ENCODE peak calls at places on chromosomes 11 and 22, in six cellular contexts. V is upper lobe of right lung, S is spleen, E is H9, Z is ovary, Q is adrenal gland. I is an unnamed sample.

GRCh38 chr22:19994851-19995610 is 21.6 kb downstream of the ARVCF start:
- DNase-seq in V (no peak), S (no peak), E (no peak), Z (no peak), Q (no peak), I (no peak)

GRCh38 chr11:94851864-94852581 is 83.9 kb downstream of the AMOTL1 start:
- DNase-seq in V (no peak), S (no peak), E (no peak), Z (no peak), Q (no peak), I (no peak)

GRCh38 chr22:20989323-20990138 is 7.4 kb downstream of the LZTR1 start:
- DNase-seq in V (no peak), S (no peak), E (no peak), Z (peak; percentile 60), Q (no peak), I (no peak)

GRCh38 chr22:20749453-20749852 is 24.5 kb upstream of the SERPIND1 start:
- DNase-seq in V (no peak), S (no peak), E (no peak), Z (no peak), Q (no peak), I (no peak)

GRCh38 chr11:57126766-57127400 is 54.9 kb upstream of the LRRC55 start:
- DNase-seq in V (no peak), S (no peak), E (no peak), Z (no peak), Q (no peak), I (no peak)

GRCh38 chr11:6129634-6130033 is 22.1 kb downstream of the OR56B4 start:
- DNase-seq in V (no peak), S (no peak), E (no peak), Z (no peak), Q (no peak), I (no peak)

GRCh38 chr11:35016939-35017338 is 100.5 kb downstream of the PDHX start:
- DNase-seq in V (no peak), S (no peak), E (no peak), Z (no peak), Q (no peak), I (no peak)

GRCh38 chr22:44917372-44918165 is 92.2 kb downstream of the PHF21B start:
- DNase-seq in V (peak; percentile 59), S (peak; percentile 46), E (no peak), Z (peak; percentile 12), Q (no peak), I (no peak)

GRCh38 chr11:125892071-125892470 is 4.6 kb downstream of the HYLS1 start:
- DNase-seq in V (no peak), S (no peak), E (no peak), Z (no peak), Q (no peak), I (no peak)

GRCh38 chr22:48177591-48177990 is 1415.1 kb downstream of the TBC1D22A start:
- DNase-seq in V (no peak), S (no peak), E (peak; percentile 2), Z (no peak), Q (no peak), I (no peak)

GRCh38 chr11:111363985-111364384 is 15.1 kb downstream of the POU2AF1 start:
- DNase-seq in V (no peak), S (no peak), E (no peak), Z (no peak), Q (no peak), I (no peak)
- H3K4me1 ChIP-seq in V (no peaks in the 10 kb centered on the region), S (peaks cover 59% of the 10 kb centered on the region), E (no peaks in the 10 kb centered on the region), Z (peaks cover 6% of the 10 kb centered on the region), Q (no peaks in the 10 kb centered on the region), I (peaks cover 52% of the 10 kb centered on the region)

GRCh38 chr11:1450958-1451710 is 35.4 kb downstream of the MOB2 start:
- DNase-seq in V (no peak), S (no peak), E (no peak), Z (no peak), Q (no peak), I (no peak)
- H3K27me3 ChIP-seq in V (peaks cover 38% of the 10 kb centered on the region), S (peaks cover 64% of the 10 kb centered on the region), E (no peaks in the 10 kb centered on the region), Z (no peaks in the 10 kb centered on the region), Q (peaks cover 3% of the 10 kb centered on the region), I (no peaks in the 10 kb centered on the region)

GRCh38 chr11:1508491-1508891 is 21.9 kb upstream of the MOB2 start:
- DNase-seq in V (no peak), S (no peak), E (no peak), Z (no peak), Q (no peak), I (no peak)

GRCh38 chr11:1509626-1510255 is 23.2 kb upstream of the MOB2 start:
- DNase-seq in V (no peak), S (no peak), E (no peak), Z (no peak), Q (no peak), I (no peak)

GRCh38 chr11:1511937-1512496 is 25.4 kb upstream of the MOB2 start:
- DNase-seq in V (no peak), S (no peak), E (no peak), Z (no peak), Q (no peak), I (no peak)

GRCh38 chr11:1508986-1509385 is 22.4 kb upstream of the MOB2 start:
- DNase-seq in V (no peak), S (no peak), E (no peak), Z (no peak), Q (no peak), I (no peak)

DNA sequence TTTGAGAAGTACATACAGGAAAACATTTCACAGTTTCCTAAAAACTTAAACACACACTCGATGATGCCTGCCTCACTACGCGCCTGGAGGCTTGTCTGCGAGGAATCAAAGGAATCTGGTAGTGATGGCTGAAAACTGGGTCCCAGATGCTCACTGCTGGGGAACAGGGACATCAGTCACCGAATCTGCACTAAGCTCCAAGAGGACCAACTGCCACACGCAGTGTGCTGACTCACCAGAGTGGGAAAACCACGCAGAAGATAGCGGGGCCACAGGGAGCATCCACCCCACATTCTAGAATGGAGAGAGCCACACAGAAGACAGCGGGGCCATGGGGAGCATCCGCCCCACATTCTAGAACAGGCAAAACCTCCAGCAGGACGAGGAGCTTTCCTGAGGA is 24.3 kb upstream of the MOB2 start:
- DNase-seq in V (no peak), S (no peak), E (no peak), Z (no peak), Q (no peak), I (no peak)
- H3K4me1 ChIP-seq in V (peaks cover 59% of the 10 kb centered on the region), S (peaks cover 81% of the 10 kb centered on the region), E (peaks cover 5% of the 10 kb centered on the region), Z (peaks cover 29% of the 10 kb centered on the region), Q (peaks cover 7% of the 10 kb centered on the region), I (peaks cover 8% of the 10 kb centered on the region)

GRCh38 chr22:37091986-37092385 is 17.5 kb downstream of the TMPRSS6 start:
- DNase-seq in V (no peak), S (no peak), E (no peak), Z (no peak), Q (no peak), I (no peak)
- H3K27me3 ChIP-seq in V (peaks cover 20% of the 10 kb centered on the region), S (peaks cover 59% of the 10 kb centered on the region), E (peaks cover 8% of the 10 kb centered on the region), Z (no peaks in the 10 kb centered on the region), Q (peaks cover 4% of the 10 kb centered on the region), I (no peaks in the 10 kb centered on the region)

GRCh38 chr22:39302431-39302960 is 16.9 kb downstream of the RPL3 start:
- DNase-seq in V (no peak), S (no peak), E (no peak), Z (no peak), Q (no peak), I (no peak)
- H3K4me1 ChIP-seq in V (peaks cover 32% of the 10 kb centered on the region), S (peaks cover 47% of the 10 kb centered on the region), E (no peaks in the 10 kb centered on the region), Z (peaks cover 13% of the 10 kb centered on the region), Q (no peaks in the 10 kb centered on the region), I (peaks cover 3% of the 10 kb centered on the region)

I was measured in pancreas.